ENCODE peak calls at places on chromosomes 6 and 20, in ten cellular contexts. One of them, this sample, is unnamed.

GRCh38 chr6:128005009-128005408 is 104.2 kb upstream of the THEMIS start:
- DNase-seq in 8988T: no peak
- DNase-seq in cerebellar cortex: no peak
- DNase-seq in M059J: peak
- DNase-seq in CD8-positive, alpha-beta memory T cell: no peak
- DNase-seq in PC-9: no peak
- DNase-seq in naive thymus-derived CD8-positive, alpha-beta T cell: no peak
- DNase-seq in mesendoderm: no peak
- DNase-seq in psoas muscle: no peak
- DNase-seq in A549: no peak
- DNase-seq in this sample: no peak

GRCh38 chr6:127851197-127851596 is 49.7 kb downstream of the THEMIS start:
- DNase-seq in PC-9: no peak
- DNase-seq in 8988T: no peak
- DNase-seq in CD8-positive, alpha-beta memory T cell: no peak
- DNase-seq in A549: no peak
- DNase-seq in mesendoderm: no peak
- DNase-seq in cerebellar cortex: no peak
- DNase-seq in psoas muscle: no peak
- DNase-seq in naive thymus-derived CD8-positive, alpha-beta T cell: no peak
- DNase-seq in M059J: no peak
- DNase-seq in this sample: no peak

GRCh38 chr6:1063671-1064355 is 248.1 kb upstream of the FOXQ1 start:
- DNase-seq in PC-9: no peak
- DNase-seq in A549: no peak
- DNase-seq in M059J: peak
- DNase-seq in psoas muscle: no peak
- DNase-seq in CD8-positive, alpha-beta memory T cell: no peak
- DNase-seq in cerebellar cortex: no peak
- DNase-seq in naive thymus-derived CD8-positive, alpha-beta T cell: no peak
- DNase-seq in 8988T: no peak
- DNase-seq in mesendoderm: no peak
- DNase-seq in this sample: no peak

GRCh38 chr20:48584391-48585249 is 243.2 kb downstream of the PREX1 start:
- DNase-seq in psoas muscle: no peak
- DNase-seq in A549: no peak
- DNase-seq in cerebellar cortex: no peak
- DNase-seq in mesendoderm: no peak
- DNase-seq in CD8-positive, alpha-beta memory T cell: no peak
- DNase-seq in PC-9: no peak
- DNase-seq in naive thymus-derived CD8-positive, alpha-beta T cell: no peak
- DNase-seq in 8988T: no peak
- DNase-seq in M059J: no peak
- DNase-seq in this sample: no peak

GRCh38 chr6:16700202-16700997 is 60.9 kb downstream of the ATXN1 start:
- DNase-seq in naive thymus-derived CD8-positive, alpha-beta T cell: peak
- DNase-seq in M059J: peak
- DNase-seq in cerebellar cortex: no peak
- DNase-seq in A549: no peak
- DNase-seq in CD8-positive, alpha-beta memory T cell: peak
- DNase-seq in psoas muscle: no peak
- DNase-seq in 8988T: no peak
- DNase-seq in mesendoderm: peak
- DNase-seq in PC-9: no peak
- DNase-seq in this sample: no peak

GRCh38 chr6:75775219-75775618 is 26.2 kb downstream of the MYO6 start:
- DNase-seq in 8988T: no peak
- DNase-seq in M059J: peak
- DNase-seq in CD8-positive, alpha-beta memory T cell: no peak
- DNase-seq in psoas muscle: no peak
- DNase-seq in cerebellar cortex: peak
- DNase-seq in PC-9: no peak
- DNase-seq in naive thymus-derived CD8-positive, alpha-beta T cell: no peak
- DNase-seq in mesendoderm: no peak
- DNase-seq in A549: no peak
- DNase-seq in this sample: no peak

GRCh38 chr20:60009318-60009717 is 51.1 kb downstream of the CDH26 start:
- DNase-seq in M059J: no peak
- DNase-seq in A549: no peak
- DNase-seq in naive thymus-derived CD8-positive, alpha-beta T cell: no peak
- DNase-seq in 8988T: no peak
- DNase-seq in cerebellar cortex: no peak
- DNase-seq in mesendoderm: no peak
- DNase-seq in CD8-positive, alpha-beta memory T cell: no peak
- DNase-seq in psoas muscle: no peak
- DNase-seq in PC-9: no peak
- DNase-seq in this sample: no peak

GRCh38 chr20:877814-878213 is 38.3 kb downstream of the ANGPT4 start:
- DNase-seq in PC-9: no peak
- DNase-seq in psoas muscle: no peak
- DNase-seq in CD8-positive, alpha-beta memory T cell: no peak
- DNase-seq in 8988T: no peak
- DNase-seq in M059J: no peak
- DNase-seq in mesendoderm: no peak
- DNase-seq in A549: no peak
- DNase-seq in cerebellar cortex: no peak
- DNase-seq in naive thymus-derived CD8-positive, alpha-beta T cell: no peak
- DNase-seq in this sample: no peak

GRCh38 chr6:45215759-45216158 is 112.4 kb upstream of the RUNX2 start:
- DNase-seq in naive thymus-derived CD8-positive, alpha-beta T cell: no peak
- DNase-seq in psoas muscle: no peak
- DNase-seq in mesendoderm: no peak
- DNase-seq in CD8-positive, alpha-beta memory T cell: no peak
- DNase-seq in PC-9: no peak
- DNase-seq in A549: no peak
- DNase-seq in M059J: no peak
- DNase-seq in 8988T: no peak
- DNase-seq in cerebellar cortex: no peak
- DNase-seq in this sample: no peak

This sample was measured in effector CD8-positive, alpha-beta T cell.